ENCODE peak calls at places on chromosomes 2 and 18, in six cellular contexts. O, L, N, D, G and S are unnamed samples.

GRCh38 chr2:221779614-221780067 is 207.5 kb upstream of the EPHA4 start:
- DNase-seq in N (peak), G (no peak), O (no peak), L (no peak), D (no peak), S (no peak)

GRCh38 chr2:138275881-138276280 is 225.7 kb upstream of the SPOPL start:
- DNase-seq in N (no peak), D (no peak), L (no peak), O (no peak), G (no peak), S (no peak)

GRCh38 chr2:176002684-176003225 is 688 bp upstream of the LNPK start:
- DNase-seq in D (no peak), G (no peak), O (peak), N (no peak), L (peak), S (no peak)

GRCh38 chr2:121333834-121334558 is 49.0 kb upstream of the TFCP2L1 start:
- DNase-seq in O (no peak), D (no peak), N (no peak), G (no peak), L (no peak), S (no peak)

GRCh38 chr2:16346671-16347070 is 319.0 kb downstream of the CYRIA start:
- DNase-seq in N (no peak), D (no peak), O (no peak), G (no peak), L (no peak), S (no peak)

GRCh38 chr2:19786408-19787058 is 115.2 kb downstream of the TTC32 start:
- DNase-seq in D (no peak), O (no peak), L (no peak), N (no peak), G (no peak), S (no peak)

GRCh38 chr2:210442457-210442856 is 34.1 kb downstream of the LANCL1 start:
- DNase-seq in N (no peak), D (no peak), L (no peak), G (no peak), O (no peak), S (no peak)

GRCh38 chr2:203533696-203534471 is 1.2 kb downstream of the RAPH1 start:
- DNase-seq in N (peak), D (no peak), L (peak), O (no peak), G (no peak), S (no peak)

GRCh38 chr18:13036622-13037320 is 45.6 kb downstream of the CEP192 start:
- DNase-seq in D (no peak), O (no peak), N (no peak), L (no peak), G (no peak), S (no peak)

GRCh38 chr2:63078852-63079606 is 28.4 kb downstream of the OTX1 start:
- DNase-seq in D (no peak), G (no peak), O (no peak), L (no peak), N (no peak), S (no peak)

GRCh38 chr2:138814123-138814883 is 34.1 kb upstream of the NXPH2 start:
- DNase-seq in G (no peak), D (no peak), N (no peak), L (no peak), O (no peak), S (no peak)

GRCh38 chr18:69523582-69523981 is 122.9 kb downstream of the DOK6 start:
- DNase-seq in D (no peak), N (no peak), G (no peak), O (no peak), L (no peak), S (no peak)

GRCh38 chr2:148273158-148273691 is 252.3 kb downstream of the MBD5 start:
- DNase-seq in D (no peak), G (no peak), L (no peak), O (no peak), N (no peak), S (no peak)

GRCh38 chr2:226423498-226423960 is 376.1 kb downstream of the IRS1 start:
- DNase-seq in L (peak), O (no peak), G (no peak), D (no peak), N (no peak), S (no peak)

GRCh38 chr2:81901017-81901416 is 1596.5 kb upstream of the LRRTM1 start:
- DNase-seq in O (no peak), N (no peak), L (no peak), G (no peak), D (no peak), S (no peak)

GRCh38 chr2:234300393-234300792 is 196.5 kb downstream of the ARL4C start:
- DNase-seq in O (no peak), D (no peak), N (no peak), G (no peak), L (no peak), S (no peak)

GRCh38 chr2:187989925-187990623 is 301.6 kb upstream of the GULP1 start:
- DNase-seq in N (no peak), O (no peak), L (no peak), G (no peak), D (no peak), S (no peak)

GRCh38 chr2:95276244-95276887 is 2.1 kb downstream of the PROM2 start:
- DNase-seq in L (no peak), N (no peak), D (no peak), G (no peak), O (no peak), S (no peak)

GRCh38 chr2:88818381-88818780 is 126.9 kb downstream of the RPIA start:
- DNase-seq in N (no peak), G (no peak), L (no peak), D (no peak), O (no peak), S (peak)

GRCh38 chr2:54628418-54628817 is 95.0 kb upstream of the EML6 start:
- DNase-seq in G (no peak), O (no peak), D (no peak), N (no peak), L (no peak), S (no peak)

GRCh38 chr2:83016343-83017110 is 1442.6 kb downstream of the SUCLG1 start:
- DNase-seq in N (no peak), G (no peak), D (no peak), O (no peak), L (no peak), S (no peak)

GRCh38 chr18:61580061-61580460 is 246.8 kb downstream of the CDH20 start:
- DNase-seq in O (no peak), G (no peak), L (no peak), D (no peak), N (no peak), S (no peak)

GRCh38 chr2:40403233-40403841 is 48.6 kb downstream of the SLC8A1 start:
- DNase-seq in G (no peak), L (no peak), D (no peak), O (no peak), N (peak), S (no peak)

GRCh38 chr2:218180728-218181127 is 14.0 kb upstream of the CXCR1 start:
- DNase-seq in G (no peak), O (no peak), N (no peak), L (no peak), D (no peak), S (no peak)

GRCh38 chr2:113937501-113937900 is 47.6 kb downstream of the ACTR3 start:
- DNase-seq in N (no peak), G (no peak), L (no peak), O (no peak), D (no peak), S (no peak)

GRCh38 chr2:16674154-16674553 is 8.5 kb upstream of the CYRIA start:
- DNase-seq in N (no peak), L (no peak), O (no peak), G (no peak), D (no peak), S (no peak)

GRCh38 chr2:6452702-6453481 is 412.8 kb downstream of the CMPK2 start:
- DNase-seq in O (no peak), G (no peak), D (no peak), N (no peak), L (no peak), S (no peak)

GRCh38 chr18:80189197-80189865 is 58.0 kb downstream of the PARD6G start:
- DNase-seq in D (no peak), N (no peak), O (no peak), L (no peak), G (no peak), S (no peak)

GRCh38 chr2:145096582-145096981 is 576.7 kb upstream of the ZEB2 start:
- DNase-seq in L (no peak), O (no peak), N (peak), G (no peak), D (no peak), S (no peak)

GRCh38 chr18:25261768-25262167 is 90.2 kb downstream of the ZNF521 start:
- DNase-seq in G (no peak), D (no peak), O (no peak), N (no peak), L (no peak), S (no peak)

GRCh38 chr2:216922170-216922780 is 62.4 kb upstream of the TNP1 start:
- DNase-seq in N (no peak), O (no peak), D (no peak), G (no peak), L (no peak), S (no peak)

GRCh38 chr2:191539068-191539467 is 138.9 kb upstream of the NABP1 start:
- DNase-seq in N (no peak), D (no peak), L (no peak), G (no peak), O (no peak), S (peak)

GRCh38 chr18:63199743-63200241 is 119.8 kb downstream of the BCL2 start:
- DNase-seq in D (no peak), L (no peak), O (no peak), N (no peak), G (no peak), S (no peak)

GRCh38 chr2:106581755-106582430 is 94.7 kb downstream of the CD8B2 start:
- DNase-seq in N (no peak), O (peak), G (peak), D (peak), L (no peak), S (peak)

GRCh38 chr2:70565039-70565731 is 11.6 kb upstream of the TGFA start:
- DNase-seq in G (no peak), N (no peak), L (peak), O (no peak), D (no peak), S (no peak)